ENCODE peak calls at places on chromosomes 4 and X, in five cellular contexts. W is NCI-H146; T is central memory CD4-positive, alpha-beta T cell; Z is DMS53; P is suprapubic skin. B is an unnamed sample.

GRCh38 chr4:76779740-76780459 is 118.0 kb downstream of the SOWAHB start:
- DNase-seq in Z (peak), T (no peak), W (no peak), P (no peak), B (no peak)

GRCh38 chr4:127783026-127783769 is 1.1 kb downstream of the HSPA4L start:
- DNase-seq in W (peak), T (peak), Z (peak), P (peak), B (peak)

GRCh38 chr4:8090312-8090711 is 68.3 kb downstream of the ABLIM2 start:
- DNase-seq in Z (no peak), P (no peak), W (no peak), T (no peak), B (peak)

GRCh38 chr4:126939401-126939800 is 693.4 kb upstream of the INTU start:
- DNase-seq in P (no peak), W (no peak), T (no peak), Z (no peak), B (peak)

GRCh38 chr4:87053802-87054767 is 119.3 kb downstream of the AFF1 start:
- DNase-seq in T (no peak), W (no peak), Z (no peak), P (no peak), B (no peak)

GRCh38 chr4:120924931-120925330 is 2.4 kb upstream of the PRDM5 start:
- DNase-seq in W (no peak), T (no peak), Z (no peak), P (no peak), B (no peak)

GRCh38 chrX:55489315-55490009 is at the start of gene USP51:
- DNase-seq in Z (peak), W (no peak), T (no peak), P (peak), B (peak)

GRCh38 chrX:71650333-71650969 is 16.9 kb upstream of the LOC101059915 start:
- DNase-seq in W (no peak), Z (peak), P (no peak), T (no peak), B (no peak)

GRCh38 chrX:124211312-124211942 is 121.0 kb upstream of the TEX13D start:
- DNase-seq in P (no peak), Z (peak), W (peak), T (peak), B (peak)

GRCh38 chr4:18020671-18021469 is 685 bp downstream of the LCORL start:
- DNase-seq in Z (peak), T (peak), P (peak), W (peak), B (peak)

GRCh38 chr4:90598741-90599140 is 471.5 kb downstream of the CCSER1 start:
- DNase-seq in T (no peak), P (no peak), Z (no peak), W (no peak), B (no peak)

GRCh38 chrX:68880846-68881513 is 52.2 kb downstream of the EFNB1 start:
- DNase-seq in W (no peak), T (no peak), Z (no peak), P (no peak), B (no peak)

GRCh38 chr4:77145806-77146425 is 11.1 kb upstream of the CCNG2 start:
- DNase-seq in P (no peak), Z (no peak), W (no peak), T (no peak), B (no peak)

B was measured in bronchial epithelial cell.